ENCODE peak calls at places on chromosomes 16 and 17, in eight cellular contexts. J is PC-9, Q is BE2C, D is cardiac muscle cell, F is upper lobe of right lung, H is Peyer's patch, B is GM23248, T is HCT116. G is an unnamed sample.
A peak's percentile ranks its signal among the peaks of the same experiment; 100 is the strongest.

GRCh38 chr17:48002920-48003685 is 32.2 kb downstream of the CDK5RAP3 start:
- DNase-seq in J (no peak), F (no peak), D (no peak), T (no peak), B (peak; percentile 45), H (no peak), Q (peak; percentile 96), G (no peak)

GRCh38 chr17:29589524-29590260 is at the start of gene GIT1:
- DNase-seq in T (peak; percentile 59), B (peak; percentile 96), J (peak; percentile 58), D (peak; percentile 91), Q (peak; percentile 80), F (peak; percentile 92), H (peak; percentile 89), G (peak; percentile 91)

GRCh38 chr16:85750021-85750826 is 672 bp downstream of the C16orf74 start:
- DNase-seq in B (peak; percentile 52), H (no peak), T (no peak), Q (peak; percentile 43), F (peak; percentile 70), D (peak; percentile 70), J (no peak), G (peak; percentile 22)

GRCh38 chr17:55056530-55056929 is 88.0 kb downstream of the STXBP4 start:
- DNase-seq in B (no peak), J (peak; percentile 70), F (no peak), T (no peak), D (peak; percentile 11), H (no peak), Q (peak; percentile 14), G (no peak)

GRCh38 chr16:30658731-30659506 is 688 bp downstream of the FBRS start:
- DNase-seq in Q (peak; percentile 80), J (peak; percentile 90), D (peak; percentile 99), H (peak; percentile 88), F (peak; percentile 88), B (peak; percentile 99), T (peak; percentile 94), G (peak; percentile 95)

GRCh38 chr16:73956592-73957495 is 339.8 kb upstream of the PSMD7 start:
- DNase-seq in H (no peak), Q (peak; percentile 70), F (no peak), T (peak; percentile 32), D (peak; percentile 70), B (peak; percentile 80), J (no peak), G (peak; percentile 77)

GRCh38 chr16:85417156-85417860 is 195.8 kb upstream of the GSE1 start:
- DNase-seq in H (no peak), Q (peak; percentile 19), B (no peak), J (no peak), T (no peak), D (no peak), F (peak; percentile 44), G (peak; percentile 12)

GRCh38 chr16:1296688-1297412 is 12.6 kb upstream of the UBE2I start:
- DNase-seq in J (peak; percentile 97), D (no peak), T (peak; percentile 92), Q (no peak), F (no peak), H (peak; percentile 70), B (peak; percentile 84), G (no peak)

GRCh38 chr16:54402873-54403272 is 116.3 kb upstream of the IRX3 start:
- DNase-seq in J (no peak), T (no peak), F (no peak), D (no peak), H (no peak), B (no peak), Q (no peak), G (no peak)

GRCh38 chr16:88459366-88460055 is 6.4 kb downstream of the ZFPM1 start:
- DNase-seq in F (no peak), Q (no peak), D (peak; percentile 83), T (no peak), B (no peak), H (no peak), J (no peak), G (no peak)

GRCh38 chr16:38941-39892 is 14.2 kb downstream of the POLR3K start:
- DNase-seq in H (peak; percentile 59), J (peak; percentile 85), T (no peak), Q (no peak), B (no peak), D (no peak), F (no peak), G (no peak)

GRCh38 chr17:3982541-3983017 is 18.3 kb upstream of the ATP2A3 start:
- DNase-seq in B (no peak), H (peak; percentile 43), Q (no peak), T (no peak), J (no peak), F (peak; percentile 58), D (no peak), G (no peak)

GRCh38 chr17:60579090-60579489 is 20.9 kb upstream of the PPM1D start:
- DNase-seq in H (no peak), J (no peak), T (no peak), B (peak; percentile 36), F (no peak), Q (no peak), D (peak; percentile 91), G (no peak)

GRCh38 chr17:72677714-72678390 is 414.6 kb downstream of the SLC39A11 start:
- DNase-seq in B (peak; percentile 41), F (no peak), Q (no peak), D (peak; percentile 30), T (no peak), H (no peak), J (no peak), G (no peak)

GRCh38 chr16:80231888-80232287 is 308.9 kb upstream of the DYNLRB2 start:
- DNase-seq in J (no peak), H (no peak), F (no peak), D (peak; percentile 1), T (no peak), B (peak; percentile 92), Q (no peak), G (no peak)

GRCh38 chr16:56871172-56871593 is 6.2 kb downstream of the SLC12A3 start:
- DNase-seq in J (peak; percentile 51), Q (peak; percentile 49), H (no peak), D (peak; percentile 38), B (peak; percentile 87), F (no peak), T (no peak), G (no peak)

GRCh38 chr17:17836818-17837379 is at the start of gene SREBF1:
- DNase-seq in B (peak; percentile 81), F (peak; percentile 85), D (peak; percentile 58), H (peak; percentile 81), J (peak; percentile 46), T (no peak), Q (peak; percentile 55), G (peak; percentile 68)

GRCh38 chr17:60109161-60109560 is 30.4 kb upstream of the HEATR6 start:
- DNase-seq in Q (no peak), F (no peak), H (no peak), J (no peak), B (no peak), T (no peak), D (no peak), G (no peak)

DNA sequence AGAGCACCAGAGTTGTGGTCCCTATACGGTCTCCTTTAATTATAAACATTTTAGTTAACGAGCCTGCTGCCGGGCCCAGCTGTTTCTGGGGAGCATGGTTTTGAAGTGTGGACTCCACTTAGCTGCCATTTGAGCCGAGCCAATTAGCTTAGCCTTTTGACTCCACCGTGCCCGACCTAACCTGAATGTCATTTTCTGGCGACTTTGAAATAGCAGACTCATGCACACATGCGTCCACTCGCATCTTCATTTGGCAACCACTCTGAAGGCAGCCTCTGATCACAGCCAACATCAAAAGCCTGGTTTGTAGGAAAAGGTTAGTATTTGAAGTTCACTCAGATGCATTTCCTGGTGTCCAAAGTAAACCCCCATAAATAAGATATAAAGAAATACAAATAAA is 16.8 kb downstream of the AXIN2 start:
- DNase-seq in Q (no peak), D (no peak), F (no peak), T (no peak), H (peak; percentile 32), J (peak; percentile 33), B (no peak), G (no peak)
- H3K4me3 ChIP-seq in Q (no peak overlapping the region), D (no peak overlapping the region), F (no peak overlapping the region), T (no peak overlapping the region), H (no peak overlapping the region), J (no peak overlapping the region), B (no peak overlapping the region), G (no peak overlapping the region)

DNA sequence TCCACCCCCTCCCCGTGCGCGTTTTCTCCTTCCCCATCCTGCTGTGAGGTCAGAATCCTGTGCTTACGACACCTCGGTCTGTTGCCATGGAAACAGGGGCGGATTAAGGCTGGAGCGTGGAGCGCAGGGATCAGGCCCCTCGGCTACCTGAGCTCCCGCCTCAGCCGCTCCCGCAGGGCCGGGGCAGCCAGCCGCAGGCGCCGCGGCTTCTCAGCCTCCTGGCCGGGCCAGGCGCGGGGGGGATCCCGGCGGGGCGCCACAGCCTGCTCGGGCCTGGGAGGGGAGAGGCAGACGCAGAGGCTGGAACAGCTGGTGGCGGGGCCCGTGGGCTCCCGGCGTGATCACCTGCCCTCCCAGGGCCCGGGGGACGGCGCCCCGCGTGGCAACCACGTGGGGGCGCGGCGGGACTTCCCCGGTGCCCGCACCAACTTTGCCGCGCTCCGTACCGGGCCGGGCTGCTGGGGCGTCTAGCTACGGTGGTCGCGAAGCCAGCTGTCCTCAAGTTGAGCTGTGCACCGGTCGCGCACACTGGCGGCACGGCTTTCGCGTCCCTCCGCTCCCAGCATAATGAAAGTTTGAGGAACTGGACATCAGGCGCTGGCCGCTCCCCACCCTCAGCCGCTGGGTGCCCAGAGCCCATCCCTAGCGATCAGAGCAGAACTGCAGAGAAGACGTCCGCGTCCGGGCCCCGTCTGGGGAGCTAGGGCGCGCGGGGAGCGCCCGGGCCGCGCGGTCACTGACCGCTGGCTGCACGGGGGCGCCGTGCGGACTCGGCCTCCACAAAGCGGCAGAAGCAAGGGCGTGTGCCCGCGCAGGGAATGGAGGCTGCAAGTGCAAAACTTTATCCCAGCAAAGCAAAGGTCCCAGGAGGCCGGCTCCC is 1.2 kb downstream of the RTN4RL1 start:
- DNase-seq in Q (no peak), F (peak; percentile 84), J (peak; percentile 34), H (no peak), B (peak; percentile 58), T (peak; percentile 59), D (peak; percentile 77), G (peak; percentile 76)
- H3K4me1 ChIP-seq in Q (peaks cover 6% of the 10 kb centered on the region), F (peaks cover 34% of the 10 kb centered on the region), J (peaks cover 7% of the 10 kb centered on the region), H (peaks cover 33% of the 10 kb centered on the region), B (no peaks in the 10 kb centered on the region), T (peaks cover 26% of the 10 kb centered on the region), D (peaks cover 6% of the 10 kb centered on the region), G (peaks cover 18% of the 10 kb centered on the region)

DNA sequence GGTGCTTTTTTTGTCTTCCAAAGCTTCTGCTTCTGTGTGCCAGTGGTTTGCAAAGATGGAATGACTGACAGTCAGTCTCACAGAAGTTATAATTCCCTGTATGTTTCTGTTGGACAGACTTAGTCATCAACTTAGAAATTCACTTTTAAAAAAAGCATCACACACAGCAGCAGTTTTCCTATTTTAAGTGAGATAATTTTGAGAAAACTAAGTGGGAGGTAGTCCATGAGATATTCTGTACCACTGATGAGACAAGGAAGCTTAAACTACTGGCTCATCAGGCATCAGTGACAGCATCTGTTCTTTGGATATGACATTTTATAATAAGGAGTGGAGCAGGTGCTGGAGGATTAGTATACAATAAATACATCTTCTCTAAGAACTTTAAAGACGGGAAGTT is 20.0 kb downstream of the CNP start:
- DNase-seq in Q (no peak), D (no peak), F (no peak), J (no peak), B (no peak), T (no peak), H (no peak), G (no peak)
- H3K36me3 ChIP-seq in Q (peaks cover 95% of the 10 kb centered on the region), D (peaks cover 63% of the 10 kb centered on the region), F (peaks cover 100% of the 10 kb centered on the region), J (peaks cover 56% of the 10 kb centered on the region), B (peaks cover 86% of the 10 kb centered on the region), T (peaks cover 69% of the 10 kb centered on the region), H (no peaks in the 10 kb centered on the region), G (peaks cover 2% of the 10 kb centered on the region)

DNA sequence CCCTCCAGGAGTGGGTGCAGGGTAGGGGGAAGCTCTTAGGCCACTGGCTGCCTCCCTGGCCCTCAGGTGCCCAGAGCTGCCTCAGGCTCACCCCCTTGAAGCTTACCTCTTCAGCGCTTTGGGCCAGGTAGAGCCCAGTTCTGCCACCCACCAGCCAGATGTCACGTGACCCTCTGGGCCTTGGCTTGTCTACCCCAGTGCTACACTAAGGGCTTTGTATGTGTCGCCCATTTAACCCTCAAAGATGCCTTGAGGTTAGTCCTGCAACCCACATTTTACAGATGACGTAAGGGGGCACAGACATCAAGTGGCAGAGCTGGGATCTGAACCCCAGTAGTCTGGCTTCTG is 3.4 kb downstream of the HAS3 start:
- DNase-seq in H (no peak), T (no peak), D (no peak), B (no peak), F (peak; percentile 45), J (no peak), Q (no peak), G (no peak)
- H3K4me3 ChIP-seq in H (no peak overlapping the region), T (no peak overlapping the region), D (no peak overlapping the region), B (no peak overlapping the region), F (no peak overlapping the region), J (no peak overlapping the region), Q (no peak overlapping the region), G (no peak overlapping the region)

G was measured in testis.